ENCODE peak calls at places on chromosomes 5 and 9, in five cellular contexts. P is SW 1271, V is mucosa of descending colon, F is cardiac muscle cell, D is choroid plexus epithelial cell. Q is an unnamed sample.

GRCh38 chr5:114924784-114925183 is 244.9 kb downstream of the TRIM36 start:
- DNase-seq in P (no peak), F (no peak), D (no peak), V (no peak), Q (no peak)

GRCh38 chr5:395156-395920 is 47.6 kb upstream of the EXOC3 start:
- DNase-seq in D (peak), P (peak), F (no peak), V (peak), Q (no peak)

GRCh38 chr5:16886793-16887345 is 49.2 kb downstream of the MYO10 start:
- DNase-seq in F (no peak), D (no peak), V (no peak), P (no peak), Q (no peak)

GRCh38 chr5:130871346-130872086 is 293.5 kb downstream of the HINT1 start:
- DNase-seq in D (peak), V (no peak), P (peak), F (peak), Q (peak)

GRCh38 chr9:128152133-128152780 is 3.0 kb downstream of the LCN2 start:
- DNase-seq in P (no peak), D (no peak), V (peak), F (no peak), Q (no peak)

GRCh38 chr9:89113851-89114250 is 64.8 kb downstream of the SHC3 start:
- DNase-seq in F (no peak), P (no peak), D (no peak), V (no peak), Q (no peak)

GRCh38 chr9:137384116-137384756 is 38.7 kb downstream of the EXD3 start:
- DNase-seq in F (no peak), D (no peak), V (peak), P (no peak), Q (no peak)

GRCh38 chr9:38026021-38026809 is 42.8 kb downstream of the SHB start:
- DNase-seq in V (no peak), D (peak), F (no peak), P (peak), Q (no peak)

GRCh38 chr5:170232786-170233185 is at the start of gene C5orf58:
- DNase-seq in V (no peak), P (no peak), F (no peak), D (no peak), Q (no peak)

GRCh38 chr5:148425808-148426207 is 42.0 kb downstream of the FBXO38 start:
- DNase-seq in D (peak), F (no peak), P (no peak), V (no peak), Q (no peak)

GRCh38 chr9:4465910-4466309 is 24.4 kb upstream of the SLC1A1 start:
- DNase-seq in V (no peak), F (no peak), D (no peak), P (no peak), Q (no peak)

GRCh38 chr9:79469164-79469563 is 102.6 kb upstream of the TLE4 start:
- DNase-seq in D (no peak), V (no peak), F (no peak), P (no peak), Q (no peak)

GRCh38 chr5:40812125-40812524 is 14.0 kb upstream of the PRKAA1 start:
- DNase-seq in V (no peak), D (no peak), F (no peak), P (no peak), Q (no peak)

GRCh38 chr9:97514531-97514930 is 13.1 kb downstream of the TMOD1 start:
- DNase-seq in P (no peak), V (no peak), F (no peak), D (no peak), Q (no peak)

GRCh38 chr5:178205749-178206047 is 1.4 kb downstream of the HNRNPAB start:
- DNase-seq in D (no peak), P (no peak), V (no peak), F (no peak), Q (no peak)

GRCh38 chr9:27204578-27204977 is 92.4 kb downstream of the EQTN start:
- DNase-seq in P (no peak), D (peak), F (no peak), V (no peak), Q (no peak)

GRCh38 chr5:155260798-155261197 is 247.2 kb downstream of the KIF4B start:
- DNase-seq in D (no peak), V (no peak), F (peak), P (no peak), Q (peak)

GRCh38 chr9:72800326-72800994 is 152.4 kb downstream of the ALDH1A1 start:
- DNase-seq in F (no peak), P (no peak), V (no peak), D (no peak), Q (no peak)

GRCh38 chr9:114141553-114142548 is 13.5 kb upstream of the COL27A1 start:
- DNase-seq in F (no peak), V (no peak), P (no peak), D (peak), Q (no peak)

GRCh38 chr5:110248921-110249320 is 477.6 kb downstream of the TMEM232 start:
- DNase-seq in F (no peak), D (no peak), V (no peak), P (no peak), Q (no peak)

GRCh38 chr9:90943341-90943740 is 141.7 kb downstream of the SYK start:
- DNase-seq in F (no peak), P (no peak), V (no peak), D (peak), Q (no peak)

GRCh38 chr9:137882506-137882821 is 4.9 kb downstream of the CACNA1B start:
- DNase-seq in F (no peak), D (no peak), V (no peak), P (no peak), Q (no peak)

GRCh38 chr9:80144856-80145255 is 573.1 kb downstream of the TLE4 start:
- DNase-seq in D (no peak), F (no peak), V (no peak), P (no peak), Q (no peak)

GRCh38 chr9:116464987-116465571 is 222.0 kb upstream of the TRIM32 start:
- DNase-seq in F (peak), V (no peak), D (no peak), P (no peak), Q (no peak)